ENCODE peak calls at places on chromosome 2, in six cellular contexts. K is K562, B is HepG2, C is H1, R is SK-N-SH, L is GM12878. P is an unnamed sample.
A peak's percentile ranks its signal among the peaks of the same experiment; 100 is the strongest.

GRCh38 chr2:221205103-221205502 is 367.0 kb downstream of the EPHA4 start:
- DNase-seq in C (no peak), R (no peak), L (no peak), B (peak; percentile 10), K (no peak), P (no peak)

GRCh38 chr2:84676295-84676694 is 160.0 kb downstream of the DNAH6 start:
- DNase-seq in B (no peak), L (no peak), K (no peak), R (no peak), C (no peak), P (no peak)

GRCh38 chr2:152396051-152396511 is 61.1 kb downstream of the FMNL2 start:
- DNase-seq in L (no peak), B (no peak), R (no peak), C (no peak), K (no peak), P (no peak)

GRCh38 chr2:104853401-104853925 is 452 bp upstream of the POU3F3 start:
- DNase-seq in K (no peak), B (no peak), C (no peak), L (no peak), R (peak; percentile 48), P (no peak)

GRCh38 chr2:157789933-157790511 is 86.1 kb downstream of the ACVR1 start:
- DNase-seq in K (no peak), R (no peak), B (no peak), C (no peak), L (no peak), P (no peak)

GRCh38 chr2:239385096-239386000 is 15.5 kb downstream of the HDAC4 start:
- DNase-seq in C (no peak), B (no peak), L (no peak), R (no peak), K (no peak), P (no peak)

GRCh38 chr2:148554459-148555247 is 89.9 kb upstream of the EPC2 start:
- DNase-seq in B (no peak), L (no peak), K (no peak), R (no peak), C (no peak), P (no peak)

GRCh38 chr2:112465373-112465772 is 16.6 kb upstream of the TTL start:
- DNase-seq in L (no peak), K (no peak), C (no peak), R (peak; percentile 20), B (peak; percentile 24), P (no peak)

GRCh38 chr2:67322361-67323001 is 74.7 kb upstream of the ETAA1 start:
- DNase-seq in K (no peak), R (peak; percentile 69), B (peak; percentile 65), C (peak; percentile 54), L (no peak), P (no peak)

GRCh38 chr2:174485763-174486613 is 841 bp downstream of the GPR155 start:
- DNase-seq in R (peak; percentile 49), L (no peak), B (no peak), C (no peak), K (peak; percentile 30), P (no peak)

GRCh38 chr2:205527801-205528200 is 154.5 kb upstream of the NRP2 start:
- DNase-seq in B (no peak), L (no peak), K (no peak), R (no peak), C (no peak), P (no peak)

GRCh38 chr2:128646691-128647090 is 328.0 kb upstream of the HS6ST1 start:
- DNase-seq in C (peak; percentile 42), L (no peak), K (no peak), B (no peak), R (no peak), P (no peak)

GRCh38 chr2:172333626-172334330 is 93.6 kb upstream of the ITGA6 start:
- DNase-seq in B (no peak), R (no peak), C (no peak), K (no peak), L (no peak), P (no peak)

GRCh38 chr2:70558195-70558808 is 4.7 kb upstream of the TGFA start:
- DNase-seq in R (no peak), C (no peak), L (no peak), B (peak; percentile 65), K (no peak), P (no peak)

GRCh38 chr2:231162036-231162345 is 36.4 kb upstream of the ARMC9 start:
- DNase-seq in K (no peak), R (no peak), L (no peak), B (no peak), C (no peak), P (no peak)

GRCh38 chr2:383173-383572 is 95.3 kb upstream of the ALKAL2 start:
- DNase-seq in L (no peak), R (peak; percentile 79), C (no peak), B (no peak), K (no peak), P (no peak)

GRCh38 chr2:64638502-64639120 is 15.1 kb downstream of the SERTAD2 start:
- DNase-seq in L (no peak), B (no peak), K (no peak), C (no peak), R (no peak), P (no peak)

GRCh38 chr2:239890347-239890746 is 134.8 kb downstream of the NDUFA10 start:
- DNase-seq in R (no peak), K (no peak), C (no peak), B (no peak), L (no peak), P (no peak)

GRCh38 chr2:166651080-166651675 is 157.1 kb upstream of the SCN7A start:
- DNase-seq in C (no peak), B (no peak), K (no peak), R (no peak), L (no peak), P (no peak)

GRCh38 chr2:231321556-231322334 is 73.8 kb upstream of the B3GNT7 start:
- DNase-seq in B (no peak), L (no peak), C (peak; percentile 29), K (no peak), R (no peak), P (peak; percentile 89)

GRCh38 chr2:217277646-217278048 is 417.8 kb upstream of the TNP1 start:
- DNase-seq in R (no peak), C (no peak), K (no peak), L (no peak), B (peak; percentile 11), P (no peak)

GRCh38 chr2:170377469-170378207 is 199.7 kb downstream of the MYO3B start:
- DNase-seq in R (no peak), K (no peak), L (no peak), C (no peak), B (no peak), P (no peak)

GRCh38 chr2:141027221-141027620 is 1103.6 kb downstream of the LRP1B start:
- DNase-seq in K (no peak), B (no peak), L (no peak), R (no peak), C (no peak), P (no peak)

GRCh38 chr2:30691948-30692828 is 115.1 kb downstream of the CAPN13 start:
- DNase-seq in R (no peak), L (no peak), C (peak; percentile 34), B (no peak), K (no peak), P (no peak)

GRCh38 chr2:30693821-30694281 is 113.4 kb downstream of the CAPN13 start:
- DNase-seq in C (peak; percentile 23), R (no peak), B (no peak), L (no peak), K (no peak), P (no peak)

GRCh38 chr2:30692829-30693265 is 114.4 kb downstream of the CAPN13 start:
- DNase-seq in B (no peak), K (no peak), C (peak; percentile 33), L (no peak), R (no peak), P (no peak)

GRCh38 chr2:30695749-30696148 is 111.5 kb downstream of the CAPN13 start:
- DNase-seq in C (no peak), L (no peak), R (no peak), B (no peak), K (no peak), P (no peak)

DNA sequence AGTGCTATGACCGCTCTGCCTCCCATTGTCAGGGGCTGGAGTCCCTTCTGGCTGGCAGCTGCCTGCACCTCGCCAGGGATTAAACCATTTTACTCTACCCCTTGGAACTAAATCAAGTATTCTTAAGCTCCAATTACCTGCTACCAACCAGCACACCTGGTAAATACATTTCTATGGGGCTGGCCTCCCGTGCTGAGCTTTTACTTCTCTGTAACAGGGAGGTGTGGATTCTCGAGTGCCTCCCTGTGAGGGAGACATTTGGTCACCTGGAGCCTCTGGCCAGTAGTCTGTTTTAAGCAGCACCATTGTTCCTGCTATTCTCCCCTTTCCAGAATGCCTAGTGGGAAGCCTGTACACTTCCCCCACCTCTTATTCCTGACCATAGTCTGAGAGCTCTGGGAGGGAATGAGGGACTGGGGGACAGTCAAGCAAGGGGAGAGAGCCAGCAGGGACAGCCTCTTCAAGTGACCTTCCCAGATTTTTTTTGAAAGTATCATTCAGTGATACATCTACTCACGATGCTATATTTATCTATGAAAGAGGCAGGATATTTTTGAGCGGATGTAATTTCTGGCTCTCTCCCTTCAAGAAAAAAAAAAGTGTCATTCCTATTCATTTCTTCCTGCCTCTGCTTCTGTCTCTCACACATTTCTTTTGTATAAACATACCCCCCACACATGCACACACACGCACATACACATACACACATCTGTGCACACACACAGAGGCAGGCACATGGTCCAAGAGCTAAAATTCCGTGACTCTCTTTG is 112.8 kb downstream of the CAPN13 start:
- DNase-seq in K (no peak), B (no peak), R (no peak), C (peak; percentile 13), L (no peak), P (no peak)
- H3K27ac ChIP-seq in K (no peak overlapping the region), B (no peak overlapping the region), R (no peak overlapping the region), C (no peak overlapping the region), L (no peak overlapping the region), P (no peak overlapping the region)

GRCh38 chr2:145692971-145693478 is 1173.1 kb upstream of the ZEB2 start:
- DNase-seq in B (peak; percentile 36), R (no peak), L (peak; percentile 26), C (no peak), K (peak; percentile 72), P (peak; percentile 84)
- TF ChIP-seq GABPA in B (no peak), R (no peak), L (no peak), C (no peak), K (peak; percentile 21), P (no peak)

DNA sequence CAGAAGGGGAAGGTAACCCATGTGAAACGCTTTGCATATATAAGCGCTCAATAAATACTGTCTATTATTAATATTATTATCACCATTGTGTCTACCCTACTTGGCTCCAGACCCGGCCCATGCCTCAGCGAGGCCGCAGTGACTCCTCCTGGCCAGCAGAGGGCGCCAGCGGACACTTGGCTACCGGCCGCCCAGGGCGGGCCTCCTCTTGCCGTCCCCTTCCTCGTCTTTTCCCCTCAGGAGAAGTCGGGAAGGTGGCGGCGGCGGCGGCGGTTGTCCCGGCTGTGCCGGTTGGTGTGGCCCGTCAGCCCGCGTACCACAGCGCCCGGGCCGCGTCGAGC is at the start of gene AGFG1:
- DNase-seq in K (peak; percentile 84), C (peak; percentile 96), R (peak; percentile 96), B (peak; percentile 76), L (no peak), P (peak; percentile 68)
- H3K27ac ChIP-seq in K (peak within 1 kb of the TSS; percentile 79), C (peak within 1 kb of the TSS; percentile 75), R (peak within 1 kb of the TSS; percentile 73), B (peak within 1 kb of the TSS; percentile 81), L (peak within 1 kb of the TSS; percentile 68), P (peak within 1 kb of the TSS; percentile 54)

DNA sequence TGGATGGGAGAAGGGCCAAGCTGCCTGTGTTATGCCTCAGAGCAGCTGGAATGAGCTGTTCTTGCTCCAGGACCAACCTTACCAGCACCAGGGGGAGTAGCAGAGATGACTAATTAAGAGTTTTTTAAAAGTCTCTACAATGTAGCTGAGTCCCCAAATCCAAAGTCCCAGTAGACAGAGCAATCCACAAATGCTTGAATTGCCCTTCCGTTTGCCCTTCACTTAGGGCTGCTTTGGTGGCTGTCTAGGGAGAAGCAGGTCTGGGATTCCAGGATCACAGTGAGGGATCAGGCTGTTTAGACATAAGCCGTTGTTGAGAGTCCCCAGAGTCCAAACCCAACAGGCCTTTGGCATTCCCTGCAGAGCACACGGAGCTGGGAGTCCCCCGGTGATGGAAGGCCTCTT is 59.4 kb downstream of the RHOB start:
- DNase-seq in B (peak; percentile 75), C (no peak), K (no peak), R (no peak), L (no peak), P (no peak)
- TF ChIP-seq GABPA in B (no peak), C (no peak), K (no peak), R (no peak), L (no peak), P (no peak)